ENCODE peak calls at places on chromosomes 12 and 14, in four cellular contexts. L, Q, E and N are unnamed samples. For H3K9me3, the result is how much of the 10 kb centered on the place peaks cover.

GRCh38 chr12:52581066-52581465 is 7.4 kb upstream of the KRT74 start:
- DNase-seq in L (no peak), Q (no peak), E (peak), N (no peak)

GRCh38 chr12:11987906-11988305 is 82.8 kb upstream of the BCL2L14 start:
- DNase-seq in L (no peak), Q (no peak), E (no peak), N (no peak)

GRCh38 chr14:54566410-54567223 is at the start of gene SAMD4A:
- DNase-seq in L (peak), Q (peak), E (peak), N (no peak)

GRCh38 chr14:89093083-89093482 is 268.6 kb downstream of the TTC8 start:
- DNase-seq in L (peak), Q (no peak), E (no peak), N (no peak)

GRCh38 chr14:21997300-21997699 is 323.7 kb upstream of the OR4E1 start:
- DNase-seq in L (no peak), Q (peak), E (no peak), N (no peak)

GRCh38 chr12:111034148-111034910 is 114.0 kb upstream of the MYL2 start:
- DNase-seq in L (no peak), Q (peak), E (no peak), N (no peak)

GRCh38 chr14:47929334-47929733 is 253.9 kb upstream of the MDGA2 start:
- DNase-seq in L (no peak), Q (no peak), E (no peak), N (no peak)

GRCh38 chr12:115619889-115620288 is 657.6 kb downstream of the MED13L start:
- DNase-seq in L (no peak), Q (no peak), E (no peak), N (no peak)

GRCh38 chr12:17132336-17132735 is 526.4 kb upstream of the LMO3 start:
- DNase-seq in L (no peak), Q (no peak), E (no peak), N (no peak)

GRCh38 chr14:91509083-91509877 is 830 bp downstream of the PPP4R3A start:
- DNase-seq in L (no peak), Q (peak), E (peak), N (no peak)

GRCh38 chr12:124804011-124804621 is 59.5 kb downstream of the SCARB1 start:
- DNase-seq in L (peak), Q (peak), E (peak), N (no peak)

GRCh38 chr12:15979096-15980091 is 68.3 kb downstream of the DERA start:
- DNase-seq in L (peak), Q (peak), E (no peak), N (no peak)

GRCh38 chr12:132951649-132952048 is 4.5 kb downstream of the ZNF605 start:
- DNase-seq in L (no peak), Q (no peak), E (no peak), N (no peak)
- H3K9me3 ChIP-seq in L (under half), Q (under half), E (under half), N (under half)

DNA sequence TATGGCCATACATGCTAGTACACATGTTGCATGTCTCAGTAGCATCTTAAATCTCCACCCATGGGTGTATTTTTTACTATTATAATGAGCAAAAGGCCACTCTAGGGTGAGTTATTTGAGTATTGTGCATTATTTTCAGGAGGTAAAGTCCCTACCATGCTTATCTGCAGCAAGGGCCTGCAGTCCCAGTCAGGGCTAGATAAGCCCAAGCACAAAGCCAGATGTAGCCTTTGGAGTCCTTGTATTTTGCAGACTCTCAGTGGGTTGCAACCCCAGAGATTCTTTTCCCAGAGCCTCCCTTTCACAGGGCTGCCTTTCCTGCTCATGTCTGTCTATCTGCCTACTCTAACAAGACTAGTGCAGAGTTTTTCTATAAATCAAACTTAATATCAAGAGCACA is 295.3 kb downstream of the IPO8 start:
- DNase-seq in L (no peak), Q (no peak), E (no peak), N (no peak)
- H3K9me3 ChIP-seq in L (under half), Q (under half), E (under half), N (under half)

DNA sequence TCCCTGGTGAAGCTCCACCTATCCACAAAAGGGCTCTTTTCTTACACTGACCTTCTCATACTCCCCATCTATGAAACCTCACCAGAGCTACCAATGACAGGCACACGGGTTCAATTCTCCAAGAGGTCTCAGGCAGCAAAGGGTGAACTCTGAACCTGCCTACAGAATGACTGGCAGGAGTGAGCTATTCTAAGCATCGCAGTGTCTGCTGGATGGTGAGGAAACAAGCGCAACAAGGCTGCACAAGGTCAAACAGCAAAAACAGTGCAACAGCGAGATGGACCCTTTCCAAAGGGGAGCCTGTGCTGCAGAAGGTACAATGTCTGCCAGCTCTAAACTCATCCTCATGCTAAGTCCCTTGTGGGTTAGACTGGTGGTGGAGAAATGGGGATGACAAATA is 22.0 kb downstream of the TMCC3 start:
- DNase-seq in L (no peak), Q (no peak), E (no peak), N (no peak)
- H3K9me3 ChIP-seq in L (under half), Q (under half), E (under half), N (under half)

GRCh38 chr12:131399000-131399399 is 311.9 kb upstream of the SFSWAP start:
- DNase-seq in L (no peak), Q (no peak), E (no peak), N (no peak)

GRCh38 chr12:131407221-131408035 is 303.5 kb upstream of the SFSWAP start:
- DNase-seq in L (no peak), Q (no peak), E (no peak), N (no peak)

GRCh38 chr12:131404705-131405104 is 306.2 kb upstream of the SFSWAP start:
- DNase-seq in L (no peak), Q (no peak), E (no peak), N (no peak)

GRCh38 chr12:131403676-131404075 is 307.2 kb upstream of the SFSWAP start:
- DNase-seq in L (no peak), Q (no peak), E (no peak), N (no peak)

GRCh38 chr12:131402781-131403396 is 308.0 kb upstream of the SFSWAP start:
- DNase-seq in L (no peak), Q (no peak), E (no peak), N (no peak)
- H3K9me3 ChIP-seq in L (under half), Q (under half), E (under half), N (under half)

DNA sequence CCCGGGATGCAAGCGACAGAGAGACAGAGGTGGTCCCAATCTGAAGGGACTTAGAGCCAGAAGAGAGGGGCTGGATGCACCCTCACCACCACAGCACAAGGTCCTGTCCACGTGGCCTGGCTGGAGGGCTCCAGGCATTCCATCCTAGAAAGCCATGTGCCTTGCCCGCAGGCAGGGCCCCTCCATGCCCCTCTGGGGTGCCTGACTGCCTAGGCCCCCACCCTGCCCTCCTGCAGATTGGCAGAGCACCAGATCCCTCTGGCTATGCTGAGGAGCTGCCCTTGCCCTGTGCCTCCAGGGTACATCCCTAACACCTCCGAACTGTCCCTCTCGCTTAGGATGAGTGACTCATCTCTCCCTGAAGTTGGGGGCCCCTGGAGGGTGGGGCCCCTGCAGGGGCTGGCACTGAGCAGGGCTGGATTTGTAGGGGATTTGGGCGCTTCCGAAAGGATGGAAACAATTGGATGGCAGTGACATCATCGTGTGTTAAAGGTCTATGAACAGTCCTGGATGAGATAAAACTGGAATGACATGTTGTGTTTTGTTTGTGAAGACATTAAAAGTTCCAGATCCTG is 50.9 kb downstream of the CHGA start:
- DNase-seq in L (no peak), Q (no peak), E (no peak), N (no peak)
- H3K9me3 ChIP-seq in L (under half), Q (under half), E (under half), N (under half)